ENCODE peak calls at places on chromosomes 6 and 20, in four cellular contexts. D is mammary epithelial cell, W is breast epithelium, V is cerebellum. X is an unnamed sample.

GRCh38 chr6:376823-377571 is 14.6 kb upstream of the IRF4 start:
- DNase-seq in D (no peak), W (no peak), V (no peak), X (peak; percentile 61)

GRCh38 chr20:57433658-57434389 is 42.6 kb downstream of the RBM38 start:
- DNase-seq in D (no peak), W (no peak), V (no peak), X (no peak)

GRCh38 chr20:40323411-40323810 is 365.6 kb downstream of the MAFB start:
- DNase-seq in D (peak; percentile 14), W (no peak), V (no peak), X (no peak)

GRCh38 chr6:96195272-96195671 is 179.5 kb downstream of the FUT9 start:
- DNase-seq in D (no peak), W (no peak), V (no peak), X (no peak)

GRCh38 chr6:107600936-107601335 is 111.0 kb downstream of the SOBP start:
- DNase-seq in D (peak; percentile 12), W (peak; percentile 49), V (no peak), X (no peak)

GRCh38 chr6:137233561-137234504 is 14.6 kb upstream of the IFNGR1 start:
- DNase-seq in D (peak; percentile 85), W (no peak), V (no peak), X (peak; percentile 81)

GRCh38 chr6:169811072-169811471 is 59.6 kb downstream of the ERMARD start:
- DNase-seq in D (no peak), W (no peak), V (no peak), X (no peak)

GRCh38 chr20:12591949-12592470 is 416.8 kb upstream of the SPTLC3 start:
- DNase-seq in D (no peak), W (no peak), V (no peak), X (no peak)

GRCh38 chr20:17873410-17874270 is 95.0 kb downstream of the SNX5 start:
- DNase-seq in D (no peak), W (peak; percentile 85), V (no peak), X (no peak)

GRCh38 chr20:61117725-61118124 is 134.3 kb upstream of the CDH4 start:
- DNase-seq in D (peak; percentile 2), W (no peak), V (no peak), X (no peak)